ENCODE peak calls at places on chromosomes 4 and X, in seven cellular contexts. S is heart left ventricle, Z is GM12865, Y is hepatocyte, Q is choroid plexus epithelial cell, K is vagina, G is H1. A is an unnamed sample.

GRCh38 chr4:183770900-183771299 is 111.8 kb downstream of the TRAPPC11 start:
- DNase-seq in Y (no peak), Q (no peak), S (no peak), Z (no peak), G (no peak), K (no peak), A (no peak)

GRCh38 chrX:69236641-69237040 is 71.4 kb upstream of the PJA1 start:
- DNase-seq in Z (no peak), G (no peak), K (no peak), Q (no peak), Y (no peak), S (no peak), A (no peak)

GRCh38 chr4:139593091-139593564 is 37.1 kb upstream of the SETD7 start:
- DNase-seq in S (no peak), Q (peak; percentile 84), Z (no peak), Y (peak; percentile 47), K (no peak), G (no peak), A (peak; percentile 48)

GRCh38 chrX:106220177-106220576 is 52.1 kb downstream of the PWWP3B start:
- DNase-seq in Q (peak; percentile 23), K (no peak), Z (no peak), Y (no peak), G (no peak), S (no peak), A (no peak)

GRCh38 chrX:1945879-1946278 is 331.0 kb downstream of the ASMT start:
- DNase-seq in S (no peak), G (no peak), Q (no peak), Z (no peak), Y (no peak), K (no peak), A (no peak)

GRCh38 chr4:22514001-22514400 is 1.9 kb downstream of the ADGRA3 start:
- DNase-seq in K (no peak), Z (no peak), Y (no peak), S (no peak), Q (peak; percentile 55), G (no peak), A (peak; percentile 65)

GRCh38 chr4:111230265-111230664 is 607.4 kb upstream of the PITX2 start:
- DNase-seq in Y (no peak), Q (no peak), S (no peak), K (no peak), Z (no peak), G (no peak), A (peak; percentile 34)

GRCh38 chr4:98433608-98434198 is 172.5 kb downstream of the RAP1GDS1 start:
- DNase-seq in Z (no peak), K (no peak), G (no peak), Q (no peak), S (no peak), Y (no peak), A (no peak)

GRCh38 chr4:108118505-108118904 is 50.2 kb downstream of the LEF1 start:
- DNase-seq in Z (peak; percentile 81), G (no peak), Y (peak; percentile 28), S (no peak), K (no peak), Q (peak; percentile 13), A (no peak)

GRCh38 chr4:72319596-72319995 is 249.4 kb downstream of the ADAMTS3 start:
- DNase-seq in Z (peak; percentile 14), Q (no peak), Y (no peak), S (no peak), K (no peak), G (no peak), A (peak; percentile 10)

GRCh38 chr4:180698550-180698949 is 1544.7 kb upstream of the TENM3 start:
- DNase-seq in G (no peak), Q (no peak), K (no peak), Z (no peak), S (no peak), Y (no peak), A (no peak)

GRCh38 chrX:12777670-12778069 is 13.5 kb upstream of the PRPS2 start:
- DNase-seq in Z (no peak), K (no peak), G (no peak), Q (no peak), Y (no peak), S (no peak), A (no peak)

GRCh38 chr4:53205970-53206369 is 159.9 kb downstream of the SCFD2 start:
- DNase-seq in Z (no peak), S (no peak), Q (no peak), G (no peak), K (no peak), Y (no peak), A (no peak)

GRCh38 chr4:125677665-125678307 is 363.0 kb downstream of the FAT4 start:
- DNase-seq in G (no peak), Z (no peak), Y (no peak), K (no peak), Q (peak; percentile 26), S (no peak), A (peak; percentile 6)

GRCh38 chr4:88137112-88137511 is 21.3 kb downstream of the ABCG2 start:
- DNase-seq in Z (no peak), Y (no peak), Q (no peak), K (no peak), G (no peak), S (no peak), A (no peak)

GRCh38 chr4:88341227-88342192 is 37.1 kb upstream of the HERC6 start:
- DNase-seq in G (no peak), K (no peak), Z (peak; percentile 10), S (no peak), Y (peak; percentile 72), Q (peak; percentile 98), A (peak; percentile 98)

GRCh38 chrX:86930419-86930818 is 587.2 kb upstream of the KLHL4 start:
- DNase-seq in Z (no peak), S (no peak), Y (no peak), K (no peak), G (no peak), Q (no peak), A (no peak)

DNA sequence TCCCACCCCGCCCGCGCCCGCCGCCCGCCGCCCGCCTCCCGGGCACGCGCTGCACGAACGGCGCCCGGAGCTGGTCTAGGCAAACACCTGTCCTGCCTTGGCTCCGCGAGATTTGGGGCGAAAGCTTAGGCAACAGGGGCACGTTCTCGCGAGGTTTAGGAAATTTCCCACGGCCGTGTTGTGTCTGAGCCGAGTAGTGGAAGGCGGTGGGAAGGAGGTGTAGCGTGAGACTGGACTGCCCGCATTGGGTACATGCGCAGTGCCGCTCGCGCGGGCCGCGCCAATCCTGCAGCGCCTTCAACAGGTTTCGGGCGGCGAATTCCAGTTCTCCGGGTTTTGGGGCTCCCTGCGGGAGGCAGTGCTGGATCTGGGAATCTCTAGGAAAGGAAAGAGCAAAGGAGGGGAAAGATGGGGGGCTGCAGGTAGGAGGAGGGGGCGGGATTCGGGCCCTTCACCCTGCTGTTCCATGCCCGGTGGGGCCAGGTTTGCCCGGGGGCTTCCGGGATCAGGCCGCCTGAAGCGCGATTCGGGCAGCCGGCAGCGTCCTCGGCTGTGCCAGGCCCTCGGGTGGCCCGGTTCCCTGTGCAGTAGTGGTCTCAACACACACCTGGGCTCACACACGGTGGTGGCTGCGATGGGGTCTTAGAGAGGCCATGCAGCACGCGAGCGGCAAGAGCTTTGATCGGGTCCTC is 1.2 kb upstream of the RBPJ start:
- DNase-seq in K (no peak), Z (peak; percentile 100), S (peak; percentile 98), Q (peak; percentile 100), G (peak; percentile 95), Y (peak; percentile 100), A (peak; percentile 100)
- H3K4me3 ChIP-seq in K (peak overlapping the region; percentile 88), Z (peak overlapping the region; percentile 98), S (peak overlapping the region; percentile 82), Q (peak overlapping the region; percentile 85), G (peak overlapping the region; percentile 93), Y (peak overlapping the region; percentile 66), A (peak overlapping the region; percentile 97)

DNA sequence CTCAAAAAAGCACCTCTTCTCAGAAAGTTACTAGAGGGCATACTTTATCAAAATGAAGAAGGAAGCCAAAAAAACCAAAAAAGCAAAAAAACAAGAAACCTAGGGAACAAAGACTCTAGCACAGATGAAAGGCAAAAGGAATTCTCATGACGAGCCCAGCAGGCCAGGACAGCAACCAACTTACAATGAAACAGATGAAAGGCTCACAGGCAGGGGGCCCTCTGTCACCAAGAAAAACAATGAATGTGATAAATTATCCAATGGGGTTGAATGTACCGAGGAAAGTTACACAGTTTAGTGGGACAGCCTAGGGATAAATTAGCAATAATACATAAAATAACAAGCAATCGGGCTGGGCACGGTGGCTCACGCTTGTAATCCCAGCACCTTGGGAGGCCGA is 79.0 kb downstream of the GPR82 start:
- DNase-seq in Z (no peak), G (peak; percentile 5), Y (no peak), K (no peak), Q (no peak), S (no peak), A (no peak)
- TF ChIP-seq CTCF in Z (no peak), G (no peak), Y (no peak), K (no peak), Q (peak; percentile 26), S (no peak), A (peak; percentile 20)

GRCh38 chrX:40878821-40879571 is 143.7 kb upstream of the MED14 start:
- DNase-seq in Y (no peak), K (no peak), S (no peak), Z (no peak), G (no peak), Q (no peak), A (peak; percentile 17)

GRCh38 chrX:40883021-40883619 is 147.8 kb upstream of the MED14 start:
- DNase-seq in K (no peak), G (no peak), Q (no peak), S (no peak), Z (no peak), Y (no peak), A (no peak)

GRCh38 chrX:40880712-40881111 is 145.4 kb upstream of the MED14 start:
- DNase-seq in K (no peak), Q (no peak), Z (no peak), G (no peak), S (no peak), Y (no peak), A (no peak)

DNA sequence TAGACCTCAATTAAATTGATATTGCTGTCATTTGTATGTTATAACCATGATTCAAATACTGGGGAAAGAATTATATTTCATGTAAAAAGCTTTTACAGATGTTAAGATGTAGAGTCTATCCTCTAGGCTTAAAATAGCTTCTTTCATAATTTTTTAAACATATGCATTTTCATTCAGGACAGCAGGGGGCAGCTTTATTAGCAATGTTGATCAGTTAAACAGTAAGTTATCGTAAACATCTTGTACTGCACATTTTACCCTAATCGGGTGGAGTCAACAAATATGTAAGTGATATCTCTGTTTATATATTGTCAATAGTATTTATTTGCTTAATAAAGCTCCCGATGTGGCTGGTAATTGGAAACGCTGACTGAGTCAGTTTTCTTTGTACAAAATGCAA is 142.5 kb upstream of the MED14 start:
- DNase-seq in Q (peak; percentile 58), K (no peak), G (no peak), Y (no peak), Z (peak; percentile 35), S (no peak), A (peak; percentile 57)
- H3K4me3 ChIP-seq in Q (peak overlapping the region; percentile 34), K (no peak overlapping the region), G (no peak overlapping the region), Y (no peak overlapping the region), Z (no peak overlapping the region), S (no peak overlapping the region), A (no peak overlapping the region)

GRCh38 chr4:169384741-169385140 is 114.0 kb upstream of the SH3RF1 start:
- DNase-seq in G (no peak), Q (no peak), S (no peak), Y (no peak), Z (no peak), K (no peak), A (no peak)
- TF ChIP-seq CTCF in G (no peak), Q (no peak), S (no peak), Y (no peak), Z (no peak), K (no peak), A (no peak)

A was measured in fibroblast of villous mesenchyme.